ENCODE peak calls at places on chromosomes 16 and 17, in eight cellular contexts. One of them, this sample, is unnamed.

GRCh38 chr16:75486014-75486404 is 9.2 kb downstream of the CHST6 start:
- DNase-seq in HL-60: no peak
- DNase-seq in stomach: no peak
- DNase-seq in HepG2: no peak
- DNase-seq in breast epithelium: no peak
- DNase-seq in Panc1: no peak
- DNase-seq in spleen: no peak
- DNase-seq in transverse colon: peak
- DNase-seq in this sample: no peak

GRCh38 chr17:1060991-1061390 is 64.1 kb downstream of the TIMM22 start:
- DNase-seq in stomach: peak
- DNase-seq in breast epithelium: no peak
- DNase-seq in HepG2: no peak
- DNase-seq in HL-60: no peak
- DNase-seq in spleen: no peak
- DNase-seq in transverse colon: peak
- DNase-seq in Panc1: peak
- DNase-seq in this sample: no peak

GRCh38 chr16:15807603-15808009 is 49.2 kb downstream of the MYH11 start:
- DNase-seq in breast epithelium: no peak
- DNase-seq in HL-60: no peak
- DNase-seq in transverse colon: peak
- DNase-seq in Panc1: no peak
- DNase-seq in stomach: no peak
- DNase-seq in HepG2: no peak
- DNase-seq in spleen: peak
- DNase-seq in this sample: no peak

GRCh38 chr17:58531661-58532554 is 17.5 kb upstream of the MTMR4 start:
- DNase-seq in breast epithelium: no peak
- DNase-seq in stomach: peak
- DNase-seq in HepG2: no peak
- DNase-seq in Panc1: no peak
- DNase-seq in spleen: peak
- DNase-seq in HL-60: peak
- DNase-seq in transverse colon: peak
- DNase-seq in this sample: no peak

GRCh38 chr17:36182176-36183000 is 6.0 kb upstream of the TBC1D3B start:
- DNase-seq in HepG2: no peak
- DNase-seq in breast epithelium: no peak
- DNase-seq in spleen: peak
- DNase-seq in stomach: no peak
- DNase-seq in HL-60: no peak
- DNase-seq in transverse colon: no peak
- DNase-seq in Panc1: no peak
- DNase-seq in this sample: no peak

GRCh38 chr17:40559954-40560591 is 5.2 kb downstream of the CCR7 start:
- DNase-seq in spleen: peak
- DNase-seq in HepG2: peak
- DNase-seq in transverse colon: peak
- DNase-seq in Panc1: peak
- DNase-seq in HL-60: peak
- DNase-seq in stomach: peak
- DNase-seq in breast epithelium: peak
- DNase-seq in this sample: peak

GRCh38 chr16:1706386-1707192 is 594 bp downstream of the MAPK8IP3 start:
- DNase-seq in stomach: no peak
- DNase-seq in breast epithelium: no peak
- DNase-seq in HepG2: no peak
- DNase-seq in HL-60: peak
- DNase-seq in Panc1: no peak
- DNase-seq in transverse colon: no peak
- DNase-seq in spleen: no peak
- DNase-seq in this sample: no peak

GRCh38 chr17:38585056-38585804 is 20.5 kb downstream of the SRCIN1 start:
- DNase-seq in Panc1: no peak
- DNase-seq in transverse colon: peak
- DNase-seq in stomach: no peak
- DNase-seq in HL-60: no peak
- DNase-seq in spleen: no peak
- DNase-seq in breast epithelium: peak
- DNase-seq in HepG2: peak
- DNase-seq in this sample: no peak

GRCh38 chr17:76440722-76441362 is 12.1 kb downstream of the UBE2O start:
- DNase-seq in transverse colon: no peak
- DNase-seq in breast epithelium: no peak
- DNase-seq in stomach: no peak
- DNase-seq in Panc1: no peak
- DNase-seq in HepG2: no peak
- DNase-seq in HL-60: no peak
- DNase-seq in spleen: no peak
- DNase-seq in this sample: no peak

GRCh38 chr17:45302649-45303173 is 14.1 kb downstream of the MAP3K14 start:
- DNase-seq in breast epithelium: no peak
- DNase-seq in transverse colon: peak
- DNase-seq in spleen: peak
- DNase-seq in Panc1: no peak
- DNase-seq in stomach: no peak
- DNase-seq in HL-60: no peak
- DNase-seq in HepG2: no peak
- DNase-seq in this sample: no peak

GRCh38 chr16:85562102-85562786 is 50.9 kb upstream of the GSE1 start:
- DNase-seq in spleen: no peak
- DNase-seq in HL-60: no peak
- DNase-seq in Panc1: no peak
- DNase-seq in breast epithelium: no peak
- DNase-seq in HepG2: no peak
- DNase-seq in stomach: no peak
- DNase-seq in transverse colon: no peak
- DNase-seq in this sample: no peak

GRCh38 chr17:66405836-66406679 is 103.6 kb downstream of the PRKCA start:
- DNase-seq in breast epithelium: no peak
- DNase-seq in transverse colon: no peak
- DNase-seq in HL-60: no peak
- DNase-seq in HepG2: no peak
- DNase-seq in stomach: no peak
- DNase-seq in spleen: no peak
- DNase-seq in Panc1: no peak
- DNase-seq in this sample: no peak

GRCh38 chr17:50344712-50345380 is 1.1 kb upstream of the XYLT2 start:
- DNase-seq in HepG2: no peak
- DNase-seq in Panc1: no peak
- DNase-seq in breast epithelium: no peak
- DNase-seq in transverse colon: no peak
- DNase-seq in stomach: peak
- DNase-seq in HL-60: no peak
- DNase-seq in spleen: no peak
- DNase-seq in this sample: no peak

GRCh38 chr17:57401556-57402488 is 145.5 kb downstream of the MSI2 start:
- DNase-seq in spleen: no peak
- DNase-seq in HepG2: peak
- DNase-seq in transverse colon: no peak
- DNase-seq in breast epithelium: no peak
- DNase-seq in Panc1: no peak
- DNase-seq in stomach: no peak
- DNase-seq in HL-60: no peak
- DNase-seq in this sample: no peak

GRCh38 chr17:42253601-42254000 is 22.6 kb downstream of the STAT5B start:
- DNase-seq in spleen: no peak
- DNase-seq in transverse colon: no peak
- DNase-seq in HL-60: no peak
- DNase-seq in breast epithelium: no peak
- DNase-seq in stomach: no peak
- DNase-seq in Panc1: no peak
- DNase-seq in HepG2: no peak
- DNase-seq in this sample: no peak
- TF ChIP-seq POLR2AphosphoS5 in spleen: no peak
- TF ChIP-seq POLR2AphosphoS5 in transverse colon: no peak
- TF ChIP-seq POLR2AphosphoS5 in HL-60: no peak
- TF ChIP-seq POLR2AphosphoS5 in breast epithelium: no peak
- TF ChIP-seq POLR2AphosphoS5 in stomach: no peak
- TF ChIP-seq POLR2AphosphoS5 in Panc1: no peak
- TF ChIP-seq POLR2AphosphoS5 in HepG2: no peak
- TF ChIP-seq POLR2AphosphoS5 in this sample: no peak

GRCh38 chr16:57736419-57737281 is 1.1 kb downstream of the KATNB1 start:
- DNase-seq in Panc1: no peak
- DNase-seq in HL-60: peak
- DNase-seq in stomach: peak
- DNase-seq in breast epithelium: no peak
- DNase-seq in transverse colon: peak
- DNase-seq in HepG2: peak
- DNase-seq in spleen: peak
- DNase-seq in this sample: no peak
- TF ChIP-seq POLR2AphosphoS5 in Panc1: no peak
- TF ChIP-seq POLR2AphosphoS5 in HL-60: peak
- TF ChIP-seq POLR2AphosphoS5 in stomach: peak
- TF ChIP-seq POLR2AphosphoS5 in breast epithelium: no peak
- TF ChIP-seq POLR2AphosphoS5 in transverse colon: no peak
- TF ChIP-seq POLR2AphosphoS5 in HepG2: no peak
- TF ChIP-seq POLR2AphosphoS5 in spleen: no peak
- TF ChIP-seq POLR2AphosphoS5 in this sample: no peak

GRCh38 chr17:9232591-9233270 is 211.4 kb downstream of the NTN1 start:
- DNase-seq in stomach: no peak
- DNase-seq in transverse colon: peak
- DNase-seq in breast epithelium: no peak
- DNase-seq in HepG2: no peak
- DNase-seq in Panc1: no peak
- DNase-seq in spleen: peak
- DNase-seq in HL-60: no peak
- DNase-seq in this sample: no peak

GRCh38 chr17:9233271-9233599 is 211.9 kb downstream of the NTN1 start:
- DNase-seq in transverse colon: no peak
- DNase-seq in HepG2: no peak
- DNase-seq in Panc1: no peak
- DNase-seq in stomach: no peak
- DNase-seq in breast epithelium: no peak
- DNase-seq in spleen: peak
- DNase-seq in HL-60: no peak
- DNase-seq in this sample: no peak

GRCh38 chr17:9231449-9232154 is 210.3 kb downstream of the NTN1 start:
- DNase-seq in stomach: no peak
- DNase-seq in transverse colon: no peak
- DNase-seq in breast epithelium: no peak
- DNase-seq in HL-60: no peak
- DNase-seq in Panc1: no peak
- DNase-seq in HepG2: no peak
- DNase-seq in spleen: peak
- DNase-seq in this sample: no peak

GRCh38 chr17:9230861-9231260 is 209.6 kb downstream of the NTN1 start:
- DNase-seq in HL-60: no peak
- DNase-seq in breast epithelium: no peak
- DNase-seq in Panc1: no peak
- DNase-seq in transverse colon: no peak
- DNase-seq in HepG2: no peak
- DNase-seq in spleen: peak
- DNase-seq in stomach: no peak
- DNase-seq in this sample: no peak

GRCh38 chr17:9232155-9232475 is 210.8 kb downstream of the NTN1 start:
- DNase-seq in transverse colon: no peak
- DNase-seq in Panc1: no peak
- DNase-seq in stomach: no peak
- DNase-seq in HL-60: no peak
- DNase-seq in breast epithelium: no peak
- DNase-seq in spleen: peak
- DNase-seq in HepG2: no peak
- DNase-seq in this sample: no peak
- TF ChIP-seq POLR2AphosphoS5 in transverse colon: no peak
- TF ChIP-seq POLR2AphosphoS5 in Panc1: no peak
- TF ChIP-seq POLR2AphosphoS5 in stomach: no peak
- TF ChIP-seq POLR2AphosphoS5 in HL-60: no peak
- TF ChIP-seq POLR2AphosphoS5 in breast epithelium: no peak
- TF ChIP-seq POLR2AphosphoS5 in spleen: no peak
- TF ChIP-seq POLR2AphosphoS5 in HepG2: no peak
- TF ChIP-seq POLR2AphosphoS5 in this sample: no peak

DNA sequence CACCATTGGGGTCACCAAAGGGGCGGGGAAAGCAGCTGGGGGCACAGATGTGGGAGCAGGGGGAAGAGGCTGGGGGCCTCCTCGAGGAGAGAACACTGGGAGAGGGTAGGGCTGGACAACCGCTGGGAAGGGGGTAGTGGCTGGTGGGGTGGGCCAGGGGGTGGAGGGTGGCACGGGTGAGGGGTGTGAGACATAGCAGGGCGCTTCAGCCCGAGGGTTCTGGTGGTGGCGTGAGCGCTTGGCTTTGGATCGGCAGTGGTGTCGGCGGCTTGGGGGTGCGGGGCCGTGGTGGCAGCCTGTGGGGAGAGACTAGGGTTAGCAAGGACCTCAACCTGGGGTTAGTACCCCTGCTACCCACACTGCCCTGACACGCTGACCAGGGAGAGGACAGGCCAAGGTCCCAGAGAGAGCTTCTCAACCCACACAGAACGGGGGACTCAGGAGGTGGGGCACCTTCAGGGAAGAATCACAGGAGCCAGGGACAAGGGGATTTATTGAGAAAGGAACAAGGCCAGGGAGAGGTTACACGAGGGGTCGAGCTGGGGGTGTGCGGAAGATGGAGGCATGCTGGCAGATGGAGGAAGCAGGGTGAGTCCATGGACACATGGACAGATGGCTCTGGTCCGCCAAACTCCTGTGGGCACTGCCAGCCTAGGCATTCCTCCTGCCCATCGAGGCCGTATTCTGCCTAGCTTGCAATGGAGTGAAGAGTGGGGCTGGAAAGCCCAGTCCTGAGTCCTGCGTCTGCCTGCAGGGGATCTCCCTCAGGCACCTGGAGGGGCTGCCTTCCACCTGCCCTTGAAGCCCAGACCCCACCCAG is 8.4 kb downstream of the PER1 start:
- DNase-seq in breast epithelium: no peak
- DNase-seq in transverse colon: no peak
- DNase-seq in spleen: no peak
- DNase-seq in Panc1: no peak
- DNase-seq in HepG2: no peak
- DNase-seq in stomach: no peak
- DNase-seq in HL-60: no peak
- DNase-seq in this sample: no peak
- TF ChIP-seq POLR2AphosphoS5 in breast epithelium: no peak
- TF ChIP-seq POLR2AphosphoS5 in transverse colon: no peak
- TF ChIP-seq POLR2AphosphoS5 in spleen: peak
- TF ChIP-seq POLR2AphosphoS5 in Panc1: no peak
- TF ChIP-seq POLR2AphosphoS5 in HepG2: no peak
- TF ChIP-seq POLR2AphosphoS5 in stomach: no peak
- TF ChIP-seq POLR2AphosphoS5 in HL-60: no peak
- TF ChIP-seq POLR2AphosphoS5 in this sample: no peak

DNA sequence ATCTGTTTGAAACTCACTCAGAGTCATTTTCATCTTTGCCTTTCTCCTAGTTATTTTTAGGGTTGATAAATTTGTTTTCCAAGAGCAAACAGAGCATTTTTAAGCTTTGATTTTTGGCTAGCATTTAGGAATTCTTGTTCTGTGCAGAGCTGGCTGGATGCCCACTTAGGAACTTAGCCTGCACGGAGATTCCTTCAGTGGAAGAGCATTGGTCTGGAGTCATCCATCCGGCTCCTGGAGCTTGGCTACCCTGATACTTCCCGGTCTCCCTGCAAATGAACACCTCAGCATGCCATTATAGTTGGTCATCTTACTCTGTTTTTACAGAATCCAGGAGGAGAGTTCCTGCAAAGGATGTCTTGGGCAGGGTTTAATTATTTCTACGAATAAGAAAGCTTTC is 57.1 kb downstream of the SPECC1 start:
- DNase-seq in spleen: no peak
- DNase-seq in HepG2: no peak
- DNase-seq in Panc1: peak
- DNase-seq in HL-60: no peak
- DNase-seq in breast epithelium: no peak
- DNase-seq in transverse colon: no peak
- DNase-seq in stomach: peak
- DNase-seq in this sample: no peak
- TF ChIP-seq POLR2AphosphoS5 in spleen: no peak
- TF ChIP-seq POLR2AphosphoS5 in HepG2: no peak
- TF ChIP-seq POLR2AphosphoS5 in Panc1: no peak
- TF ChIP-seq POLR2AphosphoS5 in HL-60: no peak
- TF ChIP-seq POLR2AphosphoS5 in breast epithelium: no peak
- TF ChIP-seq POLR2AphosphoS5 in transverse colon: no peak
- TF ChIP-seq POLR2AphosphoS5 in stomach: no peak
- TF ChIP-seq POLR2AphosphoS5 in this sample: no peak

GRCh38 chr16:2980227-2981176 is at the start of gene PKMYT1:
- DNase-seq in breast epithelium: peak
- DNase-seq in transverse colon: peak
- DNase-seq in stomach: peak
- DNase-seq in Panc1: no peak
- DNase-seq in HepG2: peak
- DNase-seq in HL-60: peak
- DNase-seq in spleen: peak
- DNase-seq in this sample: peak
- TF ChIP-seq POLR2AphosphoS5 in breast epithelium: peak
- TF ChIP-seq POLR2AphosphoS5 in transverse colon: peak
- TF ChIP-seq POLR2AphosphoS5 in stomach: peak
- TF ChIP-seq POLR2AphosphoS5 in Panc1: peak
- TF ChIP-seq POLR2AphosphoS5 in HepG2: peak
- TF ChIP-seq POLR2AphosphoS5 in HL-60: peak
- TF ChIP-seq POLR2AphosphoS5 in spleen: peak
- TF ChIP-seq POLR2AphosphoS5 in this sample: peak